ENCODE peak calls at places on chromosomes 5 and 9, in eight cellular contexts. Y is astrocyte; K is heart left ventricle; P is CD8-positive, alpha-beta T cell; D is IMR-90; R is psoas muscle; T is transverse colon; N is RWPE2. M is an unnamed sample.

GRCh38 chr9:80496901-80497565 is 925.3 kb downstream of the TLE4 start:
- DNase-seq in Y (no peak), K (no peak), P (no peak), D (no peak), R (no peak), T (no peak), N (no peak), M (no peak)

GRCh38 chr9:33939924-33940874 is 108.5 kb downstream of the UBAP2 start:
- DNase-seq in Y (no peak), K (no peak), P (no peak), D (no peak), R (no peak), T (peak), N (no peak), M (peak)

GRCh38 chr5:169711826-169712225 is 74.8 kb downstream of the DOCK2 start:
- DNase-seq in Y (no peak), K (no peak), P (no peak), D (no peak), R (no peak), T (no peak), N (no peak), M (no peak)

GRCh38 chr5:149283611-149284480 is 12.2 kb downstream of the AFAP1L1 start:
- DNase-seq in Y (no peak), K (no peak), P (no peak), D (no peak), R (no peak), T (no peak), N (no peak), M (peak)

GRCh38 chr5:93585753-93586385 is 2.8 kb downstream of the NR2F1 start:
- DNase-seq in Y (no peak), K (no peak), P (no peak), D (peak), R (no peak), T (no peak), N (no peak), M (no peak)

GRCh38 chr5:178113141-178113787 is at the start of gene N4BP3:
- DNase-seq in Y (peak), K (peak), P (peak), D (peak), R (peak), T (peak), N (no peak), M (peak)

GRCh38 chr5:54905942-54906537 is 79.4 kb downstream of the ESM1 start:
- DNase-seq in Y (no peak), K (no peak), P (peak), D (peak), R (peak), T (peak), N (no peak), M (peak)

GRCh38 chr5:95759634-95760033 is 28.5 kb downstream of the RHOBTB3 start:
- DNase-seq in Y (peak), K (no peak), P (no peak), D (peak), R (no peak), T (no peak), N (no peak), M (peak)

GRCh38 chr9:125982798-125983406 is 235.7 kb downstream of the PBX3 start:
- DNase-seq in Y (no peak), K (no peak), P (no peak), D (no peak), R (no peak), T (no peak), N (no peak), M (no peak)

GRCh38 chr9:88218721-88219120 is 80.4 kb upstream of the SPATA31C2 start:
- DNase-seq in Y (no peak), K (no peak), P (no peak), D (peak), R (no peak), T (no peak), N (no peak), M (peak)

GRCh38 chr5:151040211-151040747 is 19.9 kb downstream of the GPX3 start:
- DNase-seq in Y (no peak), K (peak), P (no peak), D (peak), R (peak), T (no peak), N (no peak), M (peak)

GRCh38 chr5:127987354-127988148 is 96.0 kb upstream of the SLC12A2 start:
- DNase-seq in Y (no peak), K (no peak), P (no peak), D (peak), R (no peak), T (no peak), N (no peak), M (no peak)

GRCh38 chr5:2415678-2416077 is 335.8 kb downstream of the IRX2 start:
- DNase-seq in Y (no peak), K (peak), P (no peak), D (no peak), R (no peak), T (no peak), N (no peak), M (no peak)

GRCh38 chr9:16371306-16371705 is 499.2 kb downstream of the BNC2 start:
- DNase-seq in Y (no peak), K (no peak), P (no peak), D (no peak), R (no peak), T (no peak), N (no peak), M (no peak)

GRCh38 chr9:114524401-114524800 is 19.1 kb upstream of the WHRN start:
- DNase-seq in Y (peak), K (no peak), P (no peak), D (no peak), R (no peak), T (no peak), N (no peak), M (no peak)

GRCh38 chr5:140882591-140882899 is 621 bp downstream of the PCDHA13 start:
- DNase-seq in Y (no peak), K (no peak), P (no peak), D (no peak), R (no peak), T (no peak), N (no peak), M (no peak)

GRCh38 chr5:14580037-14581034 is 1.3 kb upstream of the OTULINL start:
- DNase-seq in Y (peak), K (no peak), P (no peak), D (no peak), R (no peak), T (peak), N (no peak), M (peak)

GRCh38 chr5:76709762-76710161 is 6.2 kb upstream of the F2R start:
- DNase-seq in Y (peak), K (no peak), P (no peak), D (peak), R (no peak), T (no peak), N (no peak), M (no peak)

GRCh38 chr9:104104407-104104806 is 10.3 kb downstream of the SMC2 start:
- DNase-seq in Y (no peak), K (no peak), P (no peak), D (no peak), R (no peak), T (no peak), N (no peak), M (no peak)

GRCh38 chr9:132538071-132538470 is 44.3 kb upstream of the BARHL1 start:
- DNase-seq in Y (no peak), K (no peak), P (no peak), D (no peak), R (no peak), T (peak), N (no peak), M (no peak)

GRCh38 chr9:16103613-16104012 is 550.8 kb downstream of the CCDC171 start:
- DNase-seq in Y (no peak), K (peak), P (no peak), D (peak), R (peak), T (peak), N (no peak), M (no peak)

GRCh38 chr5:158874343-158874742 is 225.4 kb downstream of the EBF1 start:
- DNase-seq in Y (no peak), K (no peak), P (no peak), D (no peak), R (no peak), T (no peak), N (no peak), M (no peak)

GRCh38 chr9:127698985-127699670 is 7.7 kb upstream of the CFAP157 start:
- DNase-seq in Y (peak), K (peak), P (peak), D (peak), R (peak), T (peak), N (peak), M (peak)

GRCh38 chr5:140358738-140359310 is 1.2 kb upstream of the SLC4A9 start:
- DNase-seq in Y (peak), K (no peak), P (no peak), D (peak), R (no peak), T (no peak), N (no peak), M (peak)

GRCh38 chr5:158384535-158385421 is 525.8 kb upstream of the CLINT1 start:
- DNase-seq in Y (peak), K (no peak), P (no peak), D (peak), R (peak), T (no peak), N (peak), M (peak)

GRCh38 chr5:80935811-80936385 is 24.3 kb upstream of the RASGRF2 start:
- DNase-seq in Y (no peak), K (no peak), P (no peak), D (no peak), R (no peak), T (no peak), N (no peak), M (no peak)

DNA sequence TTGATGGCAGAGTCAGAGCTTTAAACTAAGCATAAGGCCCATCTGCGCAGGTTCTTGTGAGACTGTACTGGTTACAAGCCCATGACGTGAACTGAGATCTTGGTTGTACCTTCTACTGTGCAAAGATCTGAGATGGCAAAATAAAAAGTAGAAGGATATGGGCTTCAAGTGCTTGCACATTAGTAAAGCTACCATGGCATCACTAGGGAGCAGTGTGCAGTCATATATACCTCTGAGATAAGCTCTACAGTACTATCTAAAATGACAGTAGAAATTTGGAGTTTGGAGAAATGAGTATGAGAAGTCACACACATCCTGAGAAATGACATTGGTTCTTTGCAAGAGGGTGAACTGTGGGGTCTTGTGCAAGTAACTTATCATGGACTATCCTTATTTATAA is 408.2 kb upstream of the PRR16 start:
- DNase-seq in Y (peak), K (no peak), P (no peak), D (peak), R (no peak), T (no peak), N (no peak), M (peak)
- TF ChIP-seq CTCF in Y (peak), K (no peak), P (no peak), D (peak), R (peak), T (no peak), N (peak), M (peak)

GRCh38 chr9:134496413-134497282 is 145.0 kb upstream of the COL5A1 start:
- DNase-seq in Y (peak), K (no peak), P (no peak), D (peak), R (no peak), T (peak), N (peak), M (peak)
- H3K4me3 ChIP-seq in Y (no peak), K (no peak), P (no peak), D (no peak), R (no peak), T (no peak), N (no peak), M (no peak)

DNA sequence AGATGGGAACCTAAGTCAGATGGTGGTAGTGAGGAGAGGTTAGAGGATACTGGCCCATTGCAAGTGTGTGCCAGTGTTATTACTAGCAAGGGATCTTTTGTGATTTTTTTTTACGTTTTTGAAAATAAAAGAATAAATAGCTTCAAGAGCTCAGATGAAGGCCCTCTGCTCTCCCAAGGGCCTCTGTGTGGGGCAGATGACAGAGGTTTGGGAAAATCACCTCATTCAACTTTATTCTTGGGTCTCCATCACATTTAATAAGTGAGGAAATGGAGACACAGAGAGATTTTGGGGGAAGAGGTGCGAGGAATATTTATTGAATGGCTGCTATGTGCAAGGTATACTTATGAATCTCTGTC is 10.1 kb upstream of the TRAF1 start:
- DNase-seq in Y (no peak), K (no peak), P (no peak), D (no peak), R (no peak), T (no peak), N (no peak), M (no peak)
- TF ChIP-seq CTCF in Y (no peak), K (no peak), P (peak), D (no peak), R (no peak), T (no peak), N (peak), M (no peak)

DNA sequence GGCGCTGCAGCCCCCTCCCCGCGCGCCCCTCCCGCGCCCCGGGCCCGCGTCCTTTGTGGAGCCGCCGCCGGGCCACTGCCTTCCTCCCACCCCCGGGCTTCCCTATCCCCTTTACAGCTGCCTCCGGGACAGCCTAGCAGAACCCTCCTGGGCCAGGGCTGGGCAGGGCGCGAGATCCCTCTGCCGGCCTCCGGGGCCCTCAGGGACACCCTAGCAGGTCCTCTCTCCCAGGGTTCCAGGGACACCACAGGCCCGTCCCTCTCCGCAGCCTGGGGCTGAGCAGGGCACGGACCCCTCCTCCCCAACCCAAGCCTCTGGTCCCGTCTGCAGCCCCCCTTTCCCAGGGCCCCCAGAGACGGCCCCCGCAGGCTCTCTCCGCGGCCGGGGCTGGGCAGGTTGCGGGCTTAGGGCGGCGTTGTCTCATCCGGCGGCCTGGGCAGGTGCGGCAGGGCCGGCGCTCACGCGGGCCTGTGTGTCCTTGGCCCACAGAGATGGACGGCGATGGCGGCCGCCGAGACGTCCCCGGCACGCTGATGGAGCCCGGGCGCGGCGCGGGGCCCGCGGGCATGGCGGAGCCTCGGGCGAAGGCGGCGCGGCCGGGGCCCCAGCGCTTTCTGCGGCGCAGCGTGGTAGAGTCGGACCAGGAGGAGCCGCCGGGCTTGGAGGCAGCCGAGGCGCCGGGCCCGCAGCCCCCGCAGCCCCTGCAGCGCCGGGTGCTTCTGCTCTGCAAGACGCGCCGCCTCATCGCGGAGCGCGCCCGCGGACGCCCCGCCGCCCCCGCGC is 691 bp downstream of the WNK2 start:
- DNase-seq in Y (no peak), K (peak), P (no peak), D (no peak), R (no peak), T (peak), N (no peak), M (no peak)
- H3K4me3 ChIP-seq in Y (peak), K (peak), P (peak), D (no peak), R (peak), T (peak), N (peak), M (no peak)

GRCh38 chr9:96061293-96061987 is 185.9 kb downstream of the ERCC6L2 start:
- DNase-seq in Y (peak), K (no peak), P (peak), D (peak), R (no peak), T (no peak), N (no peak), M (peak)
- TF ChIP-seq CTCF in Y (peak), K (peak), P (peak), D (peak), R (peak), T (peak), N (no peak), M (peak)

DNA sequence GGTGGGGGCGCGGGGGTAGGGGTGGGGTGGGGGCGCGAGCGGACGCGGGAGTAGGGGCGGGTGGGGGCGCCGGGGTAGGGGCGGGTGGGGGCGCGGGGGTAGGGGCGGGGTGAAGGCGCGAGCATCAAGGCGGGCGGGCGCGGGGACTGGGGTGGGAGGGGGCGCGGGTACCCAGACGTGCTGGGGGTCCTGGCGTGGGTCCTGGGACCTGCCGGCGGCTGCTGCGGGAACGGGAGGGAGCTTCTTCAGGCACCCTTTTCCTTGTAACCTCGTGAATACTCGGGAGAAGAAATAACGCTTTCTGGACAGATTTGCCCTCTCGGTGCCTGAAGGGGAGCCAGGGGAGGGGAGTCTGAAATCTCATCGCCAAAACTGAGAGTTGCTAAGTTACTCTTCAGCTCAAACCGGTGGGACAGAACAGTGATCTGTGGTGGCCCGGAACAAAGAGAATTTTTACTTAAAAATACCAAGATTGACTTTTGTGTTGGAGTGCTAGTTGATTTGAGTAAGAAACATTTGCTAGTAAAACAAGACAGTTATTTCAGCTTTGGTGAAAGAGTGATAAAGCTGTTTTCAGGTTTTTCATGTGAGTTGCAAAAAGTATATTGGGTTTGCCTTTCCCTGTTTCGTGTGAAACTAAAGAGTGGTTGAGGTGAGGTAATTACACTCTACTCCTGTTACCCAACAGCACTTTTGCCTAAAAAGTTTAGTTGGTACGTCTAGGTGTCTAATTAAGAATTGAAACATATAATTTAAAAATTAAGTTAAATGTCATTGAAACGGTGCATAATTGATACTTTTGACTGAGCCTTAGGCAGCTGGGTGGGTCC is 638 bp downstream of the PLEKHG4B start:
- DNase-seq in Y (no peak), K (peak), P (no peak), D (no peak), R (no peak), T (no peak), N (no peak), M (no peak)
- H3K4me3 ChIP-seq in Y (peak), K (no peak), P (no peak), D (peak), R (no peak), T (no peak), N (no peak), M (no peak)

DNA sequence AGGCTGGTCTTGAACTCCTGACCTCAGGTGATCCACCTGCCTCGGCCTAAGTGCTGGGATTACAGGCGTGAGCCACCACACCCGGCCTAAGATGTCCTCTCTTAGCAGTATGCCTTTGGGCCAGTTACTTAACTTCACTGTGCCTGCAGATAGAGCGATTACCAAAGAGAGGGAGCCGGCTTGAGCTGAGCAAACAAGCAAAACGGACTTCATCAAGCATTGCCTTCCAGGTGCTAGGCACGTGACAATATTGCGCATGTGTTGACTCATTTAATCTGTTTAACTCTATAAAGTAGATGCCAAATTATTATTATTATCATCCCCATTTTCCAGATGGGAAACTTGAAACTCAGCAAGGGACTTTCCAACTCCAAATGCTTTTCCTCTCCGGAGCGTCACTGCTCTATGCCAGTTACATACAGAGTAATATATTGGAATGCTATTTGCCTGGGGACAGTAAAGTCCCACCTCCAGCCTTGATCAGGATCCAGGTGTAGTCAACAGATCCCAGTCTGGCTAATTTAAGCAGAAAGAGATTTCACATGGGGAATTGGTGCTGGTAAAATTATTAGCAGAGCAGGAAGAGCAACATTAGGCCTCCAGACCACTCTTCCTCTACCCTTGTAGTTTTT is 5.6 kb upstream of the C9orf152 start:
- DNase-seq in Y (no peak), K (no peak), P (no peak), D (no peak), R (no peak), T (no peak), N (no peak), M (no peak)
- TF ChIP-seq CTCF in Y (no peak), K (no peak), P (no peak), D (no peak), R (no peak), T (no peak), N (no peak), M (no peak)